ENCODE peak calls at places on chromosomes 6 and 20, in nine cellular contexts. V is heart left ventricle, B is HCT116, J is NB4, I is lower leg skin, P is tibial nerve, U is suprapubic skin, R is esophagus muscularis mucosa, W is thyroid gland. A is an unnamed sample.

GRCh38 chr20:40279390-40279789 is 409.6 kb downstream of the MAFB start:
- DNase-seq in P (peak), B (no peak), W (peak), R (no peak), V (peak), I (peak), J (peak), U (no peak), A (peak)

GRCh38 chr6:113734886-113735481 is 122.2 kb upstream of the MARCKS start:
- DNase-seq in V (no peak), B (no peak), J (peak), U (no peak), W (no peak), I (no peak), R (no peak), P (no peak), A (no peak)

GRCh38 chr6:81613606-81614005 is 138.9 kb downstream of the TENT5A start:
- DNase-seq in U (no peak), B (no peak), J (peak), P (no peak), W (no peak), I (no peak), V (no peak), R (no peak), A (no peak)

GRCh38 chr6:142026471-142026870 is 106.3 kb upstream of the GJE1 start:
- DNase-seq in U (no peak), W (no peak), I (no peak), J (no peak), R (no peak), P (no peak), V (no peak), B (no peak), A (no peak)

GRCh38 chr6:135269399-135270005 is 88.4 kb downstream of the MYB start:
- DNase-seq in V (no peak), B (no peak), U (no peak), P (no peak), J (no peak), R (no peak), I (no peak), W (no peak), A (peak)

GRCh38 chr6:33160728-33161323 is 31.4 kb downstream of the COL11A2 start:
- DNase-seq in I (peak), U (no peak), P (peak), R (no peak), B (peak), V (no peak), J (peak), W (peak), A (peak)

GRCh38 chr6:20658053-20658452 is 123.8 kb downstream of the CDKAL1 start:
- DNase-seq in B (no peak), J (no peak), I (no peak), V (no peak), U (no peak), R (no peak), P (no peak), W (no peak), A (no peak)

GRCh38 chr6:97757575-97757974 is 474.6 kb upstream of the MMS22L start:
- DNase-seq in V (no peak), W (no peak), J (no peak), B (no peak), R (no peak), U (no peak), I (no peak), P (no peak), A (no peak)

GRCh38 chr6:35691027-35691824 is 2.5 kb upstream of the FKBP5 start:
- DNase-seq in P (peak), J (peak), B (no peak), R (peak), U (peak), W (peak), V (peak), I (peak), A (peak)

GRCh38 chr6:167815296-167815980 is 11.3 kb upstream of the AFDN start:
- DNase-seq in R (no peak), V (no peak), I (no peak), W (peak), U (no peak), P (no peak), B (no peak), J (no peak), A (no peak)

GRCh38 chr6:124226396-124226795 is 422.7 kb downstream of the NKAIN2 start:
- DNase-seq in U (no peak), R (no peak), V (no peak), B (no peak), W (no peak), J (no peak), I (no peak), P (no peak), A (no peak)

GRCh38 chr20:21433329-21433890 is 36.1 kb upstream of the NKX2-4 start:
- DNase-seq in U (no peak), B (no peak), I (no peak), R (no peak), J (no peak), P (no peak), W (no peak), V (no peak), A (no peak)

GRCh38 chr6:87572860-87573259 is 16.9 kb downstream of the RARS2 start:
- DNase-seq in W (no peak), P (no peak), R (no peak), U (no peak), J (no peak), I (no peak), B (no peak), V (no peak), A (no peak)

GRCh38 chr6:152874267-152874666 is 108.6 kb downstream of the FBXO5 start:
- DNase-seq in J (no peak), B (no peak), I (no peak), V (no peak), W (no peak), U (no peak), R (no peak), P (no peak), A (no peak)

GRCh38 chr6:76326866-76327265 is 254.4 kb upstream of the IMPG1 start:
- DNase-seq in I (no peak), P (no peak), R (no peak), U (no peak), W (no peak), B (no peak), J (no peak), V (no peak), A (no peak)

GRCh38 chr20:19321176-19321575 is 108.7 kb downstream of the SLC24A3 start:
- DNase-seq in R (no peak), U (no peak), J (no peak), W (no peak), I (no peak), V (no peak), P (no peak), B (no peak), A (no peak)

GRCh38 chr20:36305602-36306556 is at the start of gene DLGAP4:
- DNase-seq in U (no peak), W (no peak), B (no peak), P (no peak), I (no peak), V (no peak), J (no peak), R (no peak), A (no peak)

GRCh38 chr6:23266536-23266935 is 697.2 kb downstream of the HDGFL1 start:
- DNase-seq in B (no peak), J (no peak), V (no peak), I (no peak), R (no peak), P (no peak), W (no peak), U (no peak), A (no peak)

GRCh38 chr6:33926451-33926850 is 122.6 kb upstream of the MLN start:
- DNase-seq in J (peak), V (no peak), P (no peak), B (peak), I (no peak), R (no peak), U (no peak), W (no peak), A (no peak)

GRCh38 chr6:116015983-116016382 is 44.7 kb downstream of the FRK start:
- DNase-seq in P (no peak), B (no peak), U (no peak), V (no peak), J (no peak), I (no peak), R (no peak), W (no peak), A (peak)

GRCh38 chr20:61057313-61058171 is 194.5 kb upstream of the CDH4 start:
- DNase-seq in I (no peak), W (peak), U (peak), P (no peak), B (no peak), V (no peak), J (no peak), R (no peak), A (no peak)

DNA sequence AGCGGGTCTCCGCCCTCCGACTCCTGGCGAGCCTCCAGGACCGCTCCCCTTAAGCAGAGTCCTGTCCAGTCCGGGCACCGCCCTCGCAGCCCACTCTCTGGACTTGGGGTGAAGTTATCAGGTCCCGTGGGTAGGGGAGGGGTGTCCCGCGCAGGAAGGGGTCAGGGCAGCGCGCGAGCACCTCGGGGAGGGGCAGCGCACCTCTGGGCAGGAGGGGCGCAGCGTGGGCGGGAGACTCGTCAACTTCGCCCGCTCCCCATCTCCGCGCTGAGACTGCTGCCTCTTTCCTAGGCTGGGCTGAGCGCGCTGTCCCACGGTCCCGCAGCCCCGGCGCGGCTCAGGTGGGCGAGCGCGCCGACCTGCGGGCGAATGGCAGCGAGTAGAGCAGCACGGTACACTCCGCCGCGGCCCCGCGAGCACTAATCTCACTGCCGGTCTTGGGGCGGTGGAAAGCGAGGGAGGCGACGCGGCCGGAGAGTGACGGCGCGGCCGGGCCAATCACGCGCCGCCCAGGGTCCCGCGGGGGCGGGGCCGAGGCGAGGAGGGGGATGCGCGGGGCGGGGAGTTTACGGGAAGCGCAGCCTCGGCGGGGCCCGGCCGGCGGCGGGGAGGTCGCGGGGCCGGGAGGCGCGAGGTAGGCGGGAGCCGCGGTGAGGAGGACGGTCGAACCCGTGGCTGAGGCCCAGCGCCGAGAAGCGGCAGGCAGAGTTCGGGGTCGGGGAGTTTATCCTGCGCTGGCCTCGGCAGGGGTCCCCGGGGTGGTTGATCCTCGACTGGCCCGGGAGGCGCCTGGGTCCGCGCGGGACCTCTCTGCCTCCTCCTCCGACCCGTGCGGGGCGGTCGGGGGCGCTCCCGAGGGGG is at the start of gene MAN1A1:
- DNase-seq in U (peak), P (peak), R (peak), J (peak), B (peak), V (peak), I (peak), W (peak), A (peak)
- TF ChIP-seq POLR2A in U (peak), P (peak), R (peak), J (no peak), B (peak), V (peak), I (peak), W (peak), A (peak)

GRCh38 chr6:139686308-139686707 is 311.9 kb upstream of the CITED2 start:
- DNase-seq in W (no peak), U (no peak), P (peak), R (no peak), V (no peak), B (no peak), J (peak), I (peak), A (no peak)
- TF ChIP-seq CTCF in W (no peak), U (no peak), P (no peak), R (no peak), V (no peak), B (no peak), J (no peak), I (no peak), A (no peak)

GRCh38 chr20:51467971-51468626 is 74.4 kb downstream of the NFATC2 start:
- DNase-seq in P (no peak), R (no peak), W (peak), J (no peak), V (no peak), U (peak), I (no peak), B (no peak), A (no peak)
- TF ChIP-seq POLR2A in P (no peak), R (no peak), W (peak), J (no peak), V (no peak), U (no peak), I (no peak), B (no peak), A (no peak)

GRCh38 chr6:25038300-25038699 is 102.5 kb upstream of the RIPOR2 start:
- DNase-seq in V (no peak), W (no peak), B (no peak), P (no peak), U (no peak), I (no peak), J (no peak), R (no peak), A (no peak)

GRCh38 chr6:25036461-25036860 is 100.7 kb upstream of the RIPOR2 start:
- DNase-seq in P (no peak), B (no peak), V (no peak), I (no peak), J (no peak), R (no peak), W (no peak), U (no peak), A (no peak)

GRCh38 chr6:25032964-25033363 is 97.2 kb upstream of the RIPOR2 start:
- DNase-seq in B (no peak), J (no peak), I (no peak), R (no peak), U (no peak), V (no peak), P (no peak), W (no peak), A (no peak)

GRCh38 chr6:25035451-25036435 is 100.0 kb upstream of the RIPOR2 start:
- DNase-seq in V (no peak), W (no peak), J (no peak), B (no peak), I (no peak), P (no peak), U (no peak), R (no peak), A (no peak)

DNA sequence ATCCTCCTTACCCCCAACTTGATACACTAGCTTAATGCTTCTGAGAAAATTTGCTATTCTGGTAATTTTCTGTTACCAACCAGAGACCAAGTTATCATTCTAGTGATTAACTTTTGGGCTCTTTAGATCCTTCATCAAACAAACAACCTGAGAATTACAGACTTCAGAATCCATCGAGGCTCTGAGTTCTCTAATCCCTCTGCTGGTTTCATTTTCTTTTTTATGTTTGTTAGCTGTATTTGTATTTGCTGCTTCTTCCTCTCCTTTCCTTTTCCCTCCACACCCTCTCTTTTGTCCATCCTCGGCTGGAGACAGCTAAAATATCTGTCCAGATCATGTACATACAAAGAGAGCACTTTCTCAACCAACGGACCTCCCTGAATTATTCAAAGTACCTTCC is 98.7 kb upstream of the RIPOR2 start:
- DNase-seq in R (no peak), W (no peak), J (no peak), P (no peak), I (no peak), V (no peak), B (no peak), U (no peak), A (no peak)
- TF ChIP-seq CTCF in R (no peak), W (no peak), J (no peak), P (no peak), I (no peak), V (no peak), B (no peak), U (no peak), A (no peak)

GRCh38 chr6:85460154-85460950 is 10.5 kb downstream of the NT5E start:
- DNase-seq in B (no peak), U (no peak), V (no peak), I (no peak), P (no peak), R (no peak), W (no peak), J (no peak), A (no peak)
- TF ChIP-seq POLR2A in B (no peak), U (no peak), V (no peak), I (no peak), P (no peak), R (no peak), W (no peak), J (no peak), A (no peak)

DNA sequence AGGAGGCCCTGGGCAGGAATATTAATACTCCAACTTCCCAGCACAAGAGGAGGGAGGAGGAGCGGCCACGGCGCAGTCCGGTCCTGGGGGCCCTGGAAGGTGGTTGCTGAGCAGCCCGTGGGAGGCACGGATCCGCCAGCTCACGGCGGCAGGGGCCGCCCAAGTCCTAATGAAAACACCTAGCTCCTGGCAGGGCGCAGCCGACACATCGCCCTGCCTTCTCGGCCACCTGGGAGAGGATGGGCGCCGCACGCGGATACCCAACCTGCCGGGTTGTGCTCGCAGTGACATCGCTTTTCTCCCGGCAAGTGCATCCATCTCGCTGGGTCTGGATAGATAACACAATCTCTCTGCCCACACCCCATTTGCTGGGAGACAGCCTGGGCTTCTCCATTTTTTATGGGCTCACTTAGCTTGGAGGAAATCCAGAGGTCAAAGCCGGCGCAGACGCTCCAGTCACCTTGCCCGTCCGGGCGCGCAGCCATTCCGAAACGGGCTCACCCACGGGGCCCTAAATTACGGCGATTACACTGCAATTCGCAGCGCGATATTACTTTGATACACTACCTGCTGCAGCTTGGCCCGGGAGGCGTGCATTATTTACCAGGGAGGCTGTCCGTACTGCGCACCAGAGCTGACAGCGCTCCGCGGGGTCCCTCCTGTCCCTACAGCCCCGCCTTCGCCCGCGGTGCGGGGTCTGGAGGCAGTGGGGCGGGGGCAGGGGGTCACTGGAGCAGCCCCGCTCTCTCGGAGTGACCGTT is 36.2 kb upstream of the CCDC167 start:
- DNase-seq in U (no peak), W (peak), R (no peak), B (no peak), I (no peak), V (no peak), P (no peak), J (no peak), A (no peak)
- TF ChIP-seq CTCF in U (no peak), W (no peak), R (no peak), B (no peak), I (no peak), V (no peak), P (no peak), J (no peak), A (no peak)

GRCh38 chr20:38825901-38826625 is 20.6 kb downstream of the PPP1R16B start:
- DNase-seq in I (no peak), W (peak), J (peak), P (no peak), R (no peak), U (no peak), B (peak), V (no peak), A (no peak)
- TF ChIP-seq POLR2A in I (no peak), W (no peak), J (no peak), P (no peak), R (no peak), U (no peak), B (no peak), V (no peak), A (no peak)

DNA sequence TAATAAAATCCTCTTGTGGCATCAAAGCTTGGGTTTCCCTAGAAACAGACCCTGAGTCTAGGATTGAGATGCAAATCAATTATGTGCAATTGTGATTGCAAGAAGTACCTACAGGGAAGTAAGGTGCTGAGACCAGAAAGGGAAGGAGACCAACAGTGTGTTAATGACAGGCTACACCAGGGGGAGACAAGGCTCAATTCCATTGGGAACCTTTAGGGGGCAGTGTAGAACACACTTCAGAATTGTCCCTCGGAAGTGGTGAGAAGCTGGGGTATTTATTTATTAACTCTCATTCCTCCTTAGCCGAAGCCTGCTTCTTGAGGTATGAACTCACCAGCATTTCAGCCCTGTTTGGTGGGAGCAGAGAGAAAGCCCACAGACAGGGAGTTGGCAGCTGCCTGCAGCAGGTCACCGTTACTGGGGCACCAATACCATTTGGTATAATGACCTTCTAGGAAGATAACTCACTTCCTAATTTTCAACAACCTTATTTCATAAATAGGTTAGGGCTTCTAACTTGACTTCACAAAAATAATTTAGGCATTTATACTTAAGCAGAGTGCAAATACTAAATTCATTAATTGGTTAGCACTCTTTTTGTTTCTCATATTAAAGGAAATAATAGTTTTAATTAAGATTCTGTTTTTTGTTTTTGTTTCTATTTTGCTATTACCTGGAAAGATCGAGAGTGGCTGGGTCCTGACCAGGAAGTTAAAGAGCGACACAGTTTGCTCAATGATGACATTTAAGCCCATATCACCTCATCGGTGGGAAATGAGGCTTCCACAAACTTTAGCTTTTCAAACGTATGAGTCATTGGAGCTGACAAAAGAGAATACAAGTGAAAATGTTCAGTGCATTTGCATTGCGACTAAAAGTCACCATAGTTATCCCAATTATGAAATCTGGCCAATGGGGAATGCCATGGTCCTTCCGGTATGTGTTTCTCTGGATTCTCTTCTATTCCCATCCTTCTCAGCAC is 94.8 kb downstream of the BTBD3 start:
- DNase-seq in R (peak), V (no peak), U (no peak), W (no peak), B (peak), I (peak), P (no peak), J (peak), A (peak)
- TF ChIP-seq CTCF in R (peak), V (peak), U (peak), W (peak), B (peak), I (no peak), P (peak), J (peak), A (peak)